ENCODE peak calls at places on chromosome 7, in seven cellular contexts. E is fibroblast of mammary gland; N is psoas muscle; A is transverse colon; V is CD8-positive, alpha-beta T cell; T is WTC11; L is PC-9. B is an unnamed sample.

GRCh38 chr7:131911112-131911511 is 354.7 kb upstream of the PODXL start:
- DNase-seq in E (no peak), N (no peak), A (no peak), V (no peak), L (no peak), T (no peak), B (no peak)

GRCh38 chr7:24405002-24405401 is 121.0 kb downstream of the NPY start:
- DNase-seq in A (no peak), T (no peak), N (no peak), E (no peak), V (no peak), L (no peak), B (no peak)

GRCh38 chr7:18762189-18762588 is 266.6 kb downstream of the HDAC9 start:
- DNase-seq in L (no peak), T (no peak), N (no peak), A (no peak), V (no peak), E (peak), B (peak)

GRCh38 chr7:19619122-19619521 is 89.7 kb downstream of the POLR1F start:
- DNase-seq in A (no peak), L (no peak), V (no peak), N (no peak), T (no peak), E (peak), B (no peak)

GRCh38 chr7:37494940-37495339 is 46.3 kb upstream of the ELMO1 start:
- DNase-seq in A (no peak), N (no peak), T (no peak), V (no peak), L (no peak), E (no peak), B (no peak)

GRCh38 chr7:34539003-34539402 is 119.0 kb upstream of the NPSR1 start:
- DNase-seq in E (no peak), L (no peak), A (no peak), N (no peak), V (no peak), T (no peak), B (no peak)

GRCh38 chr7:27533777-27534176 is 128.9 kb downstream of the HIBADH start:
- DNase-seq in A (no peak), L (no peak), N (no peak), E (no peak), T (no peak), V (no peak), B (no peak)

GRCh38 chr7:149471289-149471953 is 10.6 kb upstream of the ZNF777 start:
- DNase-seq in T (no peak), V (no peak), E (no peak), N (no peak), A (no peak), L (no peak), B (no peak)

GRCh38 chr7:150946826-150947750 is 31.0 kb downstream of the KCNH2 start:
- DNase-seq in A (no peak), T (no peak), E (no peak), L (no peak), V (no peak), N (no peak), B (no peak)

GRCh38 chr7:68629-69028 is 123.7 kb upstream of the FAM20C start:
- DNase-seq in N (no peak), T (no peak), E (peak), V (no peak), A (no peak), L (no peak), B (peak)

GRCh38 chr7:33248663-33249062 is 119.3 kb downstream of the BBS9 start:
- DNase-seq in V (no peak), A (no peak), T (no peak), N (no peak), L (no peak), E (no peak), B (peak)

GRCh38 chr7:20894806-20895205 is 108.1 kb upstream of the SP8 start:
- DNase-seq in V (no peak), E (no peak), N (no peak), A (no peak), T (no peak), L (no peak), B (no peak)

GRCh38 chr7:22833113-22833512 is 10.5 kb upstream of the TOMM7 start:
- DNase-seq in E (no peak), N (no peak), V (no peak), A (no peak), T (no peak), L (no peak), B (no peak)

GRCh38 chr7:79855172-79855571 is 279.5 kb upstream of the GNAI1 start:
- DNase-seq in A (no peak), E (peak), L (no peak), V (no peak), T (no peak), N (no peak), B (peak)

GRCh38 chr7:16753932-16754571 is 497 bp downstream of the TSPAN13 start:
- DNase-seq in N (peak), V (no peak), A (peak), T (peak), L (no peak), E (no peak), B (peak)

GRCh38 chr7:104801022-104801421 is 213.0 kb upstream of the KMT2E start:
- DNase-seq in V (no peak), L (no peak), N (no peak), T (no peak), A (no peak), E (no peak), B (no peak)

GRCh38 chr7:70466725-70467364 is 665.1 kb upstream of the GALNT17 start:
- DNase-seq in T (no peak), N (no peak), E (no peak), V (no peak), L (no peak), A (no peak), B (no peak)

GRCh38 chr7:125061776-125062397 is 132.3 kb upstream of the POT1 start:
- DNase-seq in V (no peak), N (no peak), L (peak), E (peak), T (no peak), A (no peak), B (peak)

GRCh38 chr7:2564970-2565546 is 6.3 kb downstream of the IQCE start:
- DNase-seq in L (no peak), T (no peak), E (no peak), V (no peak), A (peak), N (no peak), B (no peak)

GRCh38 chr7:67137464-67137863 is 140.8 kb downstream of the TYW1 start:
- DNase-seq in N (no peak), T (no peak), A (no peak), L (no peak), E (peak), V (no peak), B (no peak)

GRCh38 chr7:80682744-80683143 is 44.3 kb downstream of the CD36 start:
- DNase-seq in T (no peak), E (no peak), N (no peak), V (no peak), A (no peak), L (no peak), B (no peak)

GRCh38 chr7:65325793-65326432 is 47.7 kb upstream of the ZNF92 start:
- DNase-seq in T (no peak), A (no peak), V (no peak), L (no peak), E (no peak), N (no peak), B (no peak)

GRCh38 chr7:159031135-159031701 is 113.4 kb downstream of the VIPR2 start:
- DNase-seq in E (no peak), V (peak), T (peak), N (peak), L (no peak), A (peak), B (no peak)

GRCh38 chr7:158070222-158070920 is 517.3 kb downstream of the PTPRN2 start:
- DNase-seq in N (no peak), A (no peak), V (no peak), L (no peak), E (no peak), T (no peak), B (no peak)

GRCh38 chr7:29091121-29091601 is 55.2 kb downstream of the CPVL start:
- DNase-seq in N (peak), V (no peak), A (no peak), L (no peak), T (no peak), E (no peak), B (peak)

GRCh38 chr7:154777023-154777422 is 225.9 kb downstream of the PAXIP1 start:
- DNase-seq in A (no peak), N (no peak), E (no peak), T (no peak), L (no peak), V (no peak), B (peak)

GRCh38 chr7:46606771-46607170 is 685.7 kb upstream of the IGFBP3 start:
- DNase-seq in V (no peak), N (no peak), L (no peak), E (no peak), A (no peak), T (no peak), B (no peak)

GRCh38 chr7:47807126-47807525 is 141.1 kb downstream of the PKD1L1 start:
- DNase-seq in N (no peak), T (no peak), E (no peak), L (no peak), V (no peak), A (no peak), B (no peak)

GRCh38 chr7:129098409-129099084 is 43.6 kb upstream of the TNPO3 start:
- DNase-seq in N (no peak), V (no peak), T (no peak), E (no peak), A (no peak), L (no peak), B (no peak)

GRCh38 chr7:8131694-8132605 is 130.0 kb downstream of the ICA1 start:
- DNase-seq in L (no peak), V (peak), T (no peak), E (no peak), N (no peak), A (no peak), B (no peak)

GRCh38 chr7:31595390-31595789 is 81.5 kb downstream of the ITPRID1 start:
- DNase-seq in L (no peak), V (no peak), E (no peak), A (no peak), N (no peak), T (no peak), B (no peak)

GRCh38 chr7:129298268-129298893 is 73.6 kb downstream of the AHCYL2 start:
- DNase-seq in A (peak), E (peak), N (peak), T (peak), V (peak), L (no peak), B (peak)

GRCh38 chr7:99078416-99078815 is 65.5 kb downstream of the SMURF1 start:
- DNase-seq in L (no peak), N (no peak), V (no peak), T (no peak), E (no peak), A (no peak), B (no peak)

GRCh38 chr7:133853706-133854276 is 273.3 kb upstream of the LRGUK start:
- DNase-seq in E (peak), N (peak), L (peak), T (peak), V (no peak), A (peak), B (peak)
- TF ChIP-seq CTCF in E (peak), N (peak), L (peak), T (peak), V (no peak), A (peak), B (peak)

DNA sequence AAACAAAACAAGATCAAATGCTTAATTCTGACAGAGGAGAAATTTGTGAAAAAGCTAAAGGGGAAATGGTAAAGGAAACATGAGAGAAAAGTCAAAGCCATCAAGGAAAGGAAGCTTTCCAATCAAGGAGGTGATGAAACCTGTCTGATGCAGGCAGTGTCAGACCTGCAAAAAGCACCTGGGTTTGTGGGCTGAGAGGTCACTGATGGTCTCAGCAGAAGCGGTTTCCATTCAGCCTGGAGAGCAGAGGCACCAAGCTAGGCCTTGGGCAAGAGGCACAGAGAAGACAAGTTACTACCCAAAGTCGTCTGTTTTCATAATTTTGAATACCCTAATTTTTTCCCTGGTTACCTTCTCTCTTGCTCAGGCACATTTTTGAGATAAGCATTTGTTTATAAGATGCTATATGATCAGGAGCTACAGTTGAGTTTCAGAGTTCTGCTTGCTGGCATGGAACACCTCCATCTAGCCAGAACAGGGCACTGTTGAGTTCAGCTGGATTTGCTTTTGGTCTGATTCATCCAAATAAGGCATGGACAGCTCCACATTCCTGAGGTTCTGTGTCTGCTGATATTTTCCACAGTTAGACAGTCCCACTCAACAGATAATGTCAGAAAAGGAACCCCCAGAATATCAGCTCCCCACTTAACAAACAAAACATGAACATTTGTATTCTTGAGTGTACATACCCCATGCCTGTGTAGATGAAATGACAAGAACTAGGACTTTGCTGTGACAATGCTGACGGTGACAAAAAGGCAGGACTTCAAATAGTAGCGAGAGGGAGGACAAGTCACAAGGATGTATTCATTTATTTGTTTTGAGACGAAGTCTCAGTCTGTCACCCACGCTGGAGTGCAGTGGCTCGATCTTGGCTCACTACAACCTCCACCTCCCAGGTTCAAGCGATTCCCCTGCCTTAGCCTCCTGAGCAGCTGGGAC is 4.9 kb upstream of the PPIA start:
- DNase-seq in N (no peak), V (no peak), A (no peak), T (no peak), L (peak), E (peak), B (peak)
- TF ChIP-seq CTCF in N (no peak), V (no peak), A (no peak), T (no peak), L (no peak), E (peak), B (peak)

GRCh38 chr7:107194051-107194450 is 25.2 kb downstream of the HBP1 start:
- DNase-seq in N (no peak), T (no peak), V (no peak), A (no peak), L (no peak), E (no peak), B (no peak)
- TF ChIP-seq CTCF in N (no peak), T (no peak), V (no peak), A (no peak), L (peak), E (peak), B (no peak)

DNA sequence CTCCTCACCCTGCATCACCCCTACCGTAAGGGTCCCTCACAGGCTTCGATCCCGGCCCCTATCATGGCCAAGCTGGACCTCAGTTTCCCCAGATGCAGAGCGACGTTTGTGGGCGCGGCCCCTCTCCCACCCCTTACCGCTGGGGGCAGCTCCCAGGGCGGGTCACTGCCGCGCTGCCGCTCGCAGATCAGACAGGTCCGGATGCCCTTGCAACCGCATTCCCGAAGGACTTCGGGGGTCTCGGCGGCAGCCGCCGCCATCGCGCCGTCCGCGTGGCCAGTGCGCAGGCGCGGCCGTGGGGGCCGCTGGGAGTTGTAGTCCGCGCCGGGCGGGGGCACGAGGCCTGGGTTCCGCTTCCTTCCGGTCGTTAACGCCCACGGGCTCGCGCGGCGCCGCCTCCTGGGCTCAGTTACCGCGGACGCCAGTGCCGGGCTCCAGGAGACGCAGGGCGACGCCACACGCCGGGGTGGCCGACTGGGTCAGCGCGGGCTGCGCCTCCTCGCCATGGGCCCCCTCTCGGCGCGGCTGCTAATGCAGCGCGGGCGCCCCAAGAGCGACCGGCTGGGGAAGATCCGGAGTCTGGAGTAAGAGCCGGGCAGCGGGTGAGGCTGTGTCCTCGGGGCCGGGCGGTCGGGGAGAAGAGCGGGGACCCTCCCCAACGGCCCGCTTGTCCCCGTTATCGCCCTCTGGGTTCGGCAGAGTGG is at the start of the genes ALKBH4 and LRWD1:
- DNase-seq in A (peak), L (peak), E (peak), N (peak), V (peak), T (peak), B (peak)
- TF ChIP-seq CTCF in A (peak), L (no peak), E (no peak), N (peak), V (no peak), T (no peak), B (no peak)

GRCh38 chr7:117715784-117716445 is 157.3 kb downstream of the CTTNBP2 start:
- DNase-seq in L (peak), T (peak), N (no peak), E (peak), A (peak), V (no peak), B (peak)
- TF ChIP-seq CTCF in L (peak), T (peak), N (peak), E (peak), A (peak), V (no peak), B (peak)

DNA sequence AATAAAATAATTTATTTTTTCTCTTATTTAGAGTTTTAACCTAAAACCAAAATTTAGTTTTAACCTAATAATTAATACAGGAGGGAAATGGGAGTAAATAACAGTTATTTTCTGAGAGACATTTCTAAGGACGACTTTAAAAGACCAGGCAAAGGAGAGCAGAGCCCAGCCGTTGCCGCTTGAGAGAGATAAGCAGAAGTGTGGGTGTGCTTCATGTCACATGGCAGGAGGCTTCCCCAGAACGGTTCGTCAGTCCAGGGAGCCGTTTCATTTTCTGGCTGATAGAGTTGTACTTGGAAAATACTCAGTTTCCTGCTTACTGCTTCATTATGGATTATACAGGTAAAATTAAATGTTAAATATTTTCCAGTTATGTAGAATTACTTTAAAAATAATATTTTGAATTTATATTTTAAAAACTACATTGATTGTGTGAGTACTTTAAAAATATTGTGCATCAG is 61.4 kb downstream of the ST7 start:
- DNase-seq in V (no peak), L (no peak), A (peak), N (peak), E (peak), T (no peak), B (peak)
- TF ChIP-seq CTCF in V (no peak), L (no peak), A (no peak), N (no peak), E (no peak), T (no peak), B (no peak)

GRCh38 chr7:112399501-112399900 is 50.8 kb upstream of the IFRD1 start:
- DNase-seq in E (peak), L (no peak), N (no peak), T (no peak), V (no peak), A (no peak), B (peak)
- TF ChIP-seq CTCF in E (no peak), L (no peak), N (no peak), T (no peak), V (no peak), A (no peak), B (no peak)

B was measured in cardiac fibroblast.